ENCODE peak calls at places on chromosomes 12 and 14, in five cellular contexts. One of them, this sample, is unnamed.

GRCh38 chr12:93970892-93971688 is 177.3 kb upstream of the PLXNC1 start:
- DNase-seq in adrenal gland: no peak
- DNase-seq in mucosa of descending colon: no peak
- DNase-seq in dorsolateral prefrontal cortex: no peak
- DNase-seq in CD8-positive, alpha-beta memory T cell: no peak
- DNase-seq in this sample: no peak

GRCh38 chr12:8696402-8697100 is 1.2 kb upstream of the RIMKLB start:
- DNase-seq in adrenal gland: no peak
- DNase-seq in mucosa of descending colon: no peak
- DNase-seq in dorsolateral prefrontal cortex: no peak
- DNase-seq in CD8-positive, alpha-beta memory T cell: no peak
- DNase-seq in this sample: no peak

GRCh38 chr14:100332797-100333196 is 9.7 kb downstream of the SLC25A47 start:
- DNase-seq in adrenal gland: no peak
- DNase-seq in mucosa of descending colon: no peak
- DNase-seq in dorsolateral prefrontal cortex: no peak
- DNase-seq in CD8-positive, alpha-beta memory T cell: no peak
- DNase-seq in this sample: no peak

GRCh38 chr14:32468955-32469354 is 139.9 kb downstream of the AKAP6 start:
- DNase-seq in adrenal gland: peak; percentile 32
- DNase-seq in mucosa of descending colon: no peak
- DNase-seq in dorsolateral prefrontal cortex: no peak
- DNase-seq in CD8-positive, alpha-beta memory T cell: no peak
- DNase-seq in this sample: no peak

GRCh38 chr14:68506645-68507405 is 286.0 kb downstream of the ZFP36L1 start:
- DNase-seq in adrenal gland: no peak
- DNase-seq in mucosa of descending colon: no peak
- DNase-seq in dorsolateral prefrontal cortex: no peak
- DNase-seq in CD8-positive, alpha-beta memory T cell: no peak
- DNase-seq in this sample: no peak

GRCh38 chr14:32821989-32822653 is 116.6 kb upstream of the NPAS3 start:
- DNase-seq in adrenal gland: no peak
- DNase-seq in mucosa of descending colon: no peak
- DNase-seq in dorsolateral prefrontal cortex: no peak
- DNase-seq in CD8-positive, alpha-beta memory T cell: no peak
- DNase-seq in this sample: no peak

GRCh38 chr14:74793506-74794155 is 30.5 kb downstream of the YLPM1 start:
- DNase-seq in adrenal gland: no peak
- DNase-seq in mucosa of descending colon: peak; percentile 9
- DNase-seq in dorsolateral prefrontal cortex: no peak
- DNase-seq in CD8-positive, alpha-beta memory T cell: no peak
- DNase-seq in this sample: no peak

GRCh38 chr12:57479376-57480115 is at the start of gene ARHGAP9:
- DNase-seq in adrenal gland: peak; percentile 18
- DNase-seq in mucosa of descending colon: no peak
- DNase-seq in dorsolateral prefrontal cortex: no peak
- DNase-seq in CD8-positive, alpha-beta memory T cell: peak; percentile 43
- DNase-seq in this sample: no peak

GRCh38 chr12:110641512-110641911 is 27.6 kb downstream of the TCTN1 start:
- DNase-seq in adrenal gland: no peak
- DNase-seq in mucosa of descending colon: no peak
- DNase-seq in dorsolateral prefrontal cortex: peak; percentile 61
- DNase-seq in CD8-positive, alpha-beta memory T cell: no peak
- DNase-seq in this sample: no peak

GRCh38 chr14:94890755-94891154 is 120.8 kb upstream of the GSC start:
- DNase-seq in adrenal gland: no peak
- DNase-seq in mucosa of descending colon: no peak
- DNase-seq in dorsolateral prefrontal cortex: no peak
- DNase-seq in CD8-positive, alpha-beta memory T cell: no peak
- DNase-seq in this sample: no peak

GRCh38 chr14:100788517-100789365 is 37.2 kb upstream of the MEG3 start:
- DNase-seq in adrenal gland: peak; percentile 64
- DNase-seq in mucosa of descending colon: no peak
- DNase-seq in dorsolateral prefrontal cortex: no peak
- DNase-seq in CD8-positive, alpha-beta memory T cell: no peak
- DNase-seq in this sample: no peak

GRCh38 chr12:52947738-52948423 is 1.0 kb upstream of the KRT18 start:
- DNase-seq in adrenal gland: no peak
- DNase-seq in mucosa of descending colon: no peak
- DNase-seq in dorsolateral prefrontal cortex: no peak
- DNase-seq in CD8-positive, alpha-beta memory T cell: no peak
- DNase-seq in this sample: no peak

GRCh38 chr14:105492051-105492965 is 1.3 kb downstream of the TEDC1 start:
- DNase-seq in adrenal gland: no peak
- DNase-seq in mucosa of descending colon: peak; percentile 20
- DNase-seq in dorsolateral prefrontal cortex: no peak
- DNase-seq in CD8-positive, alpha-beta memory T cell: no peak
- DNase-seq in this sample: peak; percentile 70
- H3K4me3 ChIP-seq in adrenal gland: no peak overlapping the region
- H3K4me3 ChIP-seq in mucosa of descending colon: no peak overlapping the region
- H3K4me3 ChIP-seq in dorsolateral prefrontal cortex: no peak overlapping the region
- H3K4me3 ChIP-seq in CD8-positive, alpha-beta memory T cell: peak overlapping the region; percentile 58
- H3K4me3 ChIP-seq in this sample: no peak overlapping the region

DNA sequence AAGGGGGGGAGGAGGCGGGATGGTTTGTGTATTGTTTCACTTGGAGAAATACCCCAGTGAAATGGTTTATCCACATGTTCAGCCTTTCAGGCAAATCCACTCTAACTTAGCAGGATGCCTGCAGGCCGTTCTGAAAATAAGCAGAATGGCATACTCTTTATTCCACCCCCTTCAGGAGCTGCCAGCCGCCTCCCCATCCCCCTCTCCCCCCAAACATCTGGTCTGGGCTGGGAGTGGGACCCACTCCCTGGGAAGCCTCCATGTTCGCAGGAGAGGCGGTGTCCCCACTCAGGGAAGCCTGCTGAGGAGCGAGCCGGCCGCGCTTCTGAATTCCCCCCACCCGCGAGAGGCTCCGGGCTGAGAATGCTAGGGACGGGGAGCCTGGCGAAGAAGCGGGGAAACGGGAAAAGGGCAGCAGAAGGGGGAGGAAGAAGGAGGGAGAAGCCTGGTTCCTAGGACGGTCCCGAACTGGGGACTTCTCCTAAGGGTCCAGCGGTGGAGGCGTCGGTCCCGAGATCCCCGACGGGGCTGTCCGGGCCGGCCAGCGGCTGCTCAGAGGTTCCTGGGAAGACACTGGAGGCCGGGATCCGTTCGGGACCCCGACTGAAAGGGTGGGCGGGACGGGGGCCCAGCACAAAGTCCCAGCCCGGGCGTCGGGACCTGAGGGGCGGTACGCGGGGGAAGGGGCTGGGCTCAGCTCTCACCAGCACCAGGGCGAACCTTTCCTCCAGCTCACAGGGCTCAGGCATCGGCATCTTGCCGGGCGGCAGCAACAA is 666 bp downstream of the FMNL3 start:
- DNase-seq in adrenal gland: peak; percentile 26
- DNase-seq in mucosa of descending colon: peak; percentile 21
- DNase-seq in dorsolateral prefrontal cortex: peak; percentile 50
- DNase-seq in CD8-positive, alpha-beta memory T cell: no peak
- DNase-seq in this sample: peak; percentile 71
- H3K4me3 ChIP-seq in adrenal gland: peak overlapping the region; percentile 83
- H3K4me3 ChIP-seq in mucosa of descending colon: peak overlapping the region; percentile 30
- H3K4me3 ChIP-seq in dorsolateral prefrontal cortex: peak overlapping the region; percentile 86
- H3K4me3 ChIP-seq in CD8-positive, alpha-beta memory T cell: peak overlapping the region; percentile 72
- H3K4me3 ChIP-seq in this sample: peak overlapping the region; percentile 88

GRCh38 chr12:124037341-124037740 is 64.3 kb downstream of the ZNF664 start:
- DNase-seq in adrenal gland: no peak
- DNase-seq in mucosa of descending colon: no peak
- DNase-seq in dorsolateral prefrontal cortex: no peak
- DNase-seq in CD8-positive, alpha-beta memory T cell: no peak
- DNase-seq in this sample: no peak

GRCh38 chr12:124040737-124041136 is 67.7 kb downstream of the ZNF664 start:
- DNase-seq in adrenal gland: no peak
- DNase-seq in mucosa of descending colon: no peak
- DNase-seq in dorsolateral prefrontal cortex: no peak
- DNase-seq in CD8-positive, alpha-beta memory T cell: no peak
- DNase-seq in this sample: no peak

GRCh38 chr12:124039276-124039675 is 66.3 kb downstream of the ZNF664 start:
- DNase-seq in adrenal gland: no peak
- DNase-seq in mucosa of descending colon: no peak
- DNase-seq in dorsolateral prefrontal cortex: no peak
- DNase-seq in CD8-positive, alpha-beta memory T cell: no peak
- DNase-seq in this sample: no peak

GRCh38 chr12:124041907-124042306 is 68.9 kb downstream of the ZNF664 start:
- DNase-seq in adrenal gland: no peak
- DNase-seq in mucosa of descending colon: no peak
- DNase-seq in dorsolateral prefrontal cortex: no peak
- DNase-seq in CD8-positive, alpha-beta memory T cell: no peak
- DNase-seq in this sample: no peak

GRCh38 chr12:124040286-124040685 is 67.3 kb downstream of the ZNF664 start:
- DNase-seq in adrenal gland: peak; percentile 52
- DNase-seq in mucosa of descending colon: no peak
- DNase-seq in dorsolateral prefrontal cortex: no peak
- DNase-seq in CD8-positive, alpha-beta memory T cell: no peak
- DNase-seq in this sample: no peak
- H3K4me3 ChIP-seq in adrenal gland: no peak overlapping the region
- H3K4me3 ChIP-seq in mucosa of descending colon: no peak overlapping the region
- H3K4me3 ChIP-seq in dorsolateral prefrontal cortex: no peak overlapping the region
- H3K4me3 ChIP-seq in CD8-positive, alpha-beta memory T cell: no peak overlapping the region
- H3K4me3 ChIP-seq in this sample: no peak overlapping the region

GRCh38 chr12:54173906-54174471 is 14.8 kb downstream of the SMUG1 start:
- DNase-seq in adrenal gland: no peak
- DNase-seq in mucosa of descending colon: no peak
- DNase-seq in dorsolateral prefrontal cortex: no peak
- DNase-seq in CD8-positive, alpha-beta memory T cell: no peak
- DNase-seq in this sample: no peak
- H3K4me3 ChIP-seq in adrenal gland: peak overlapping the region; percentile 52
- H3K4me3 ChIP-seq in mucosa of descending colon: no peak overlapping the region
- H3K4me3 ChIP-seq in dorsolateral prefrontal cortex: peak overlapping the region; percentile 59
- H3K4me3 ChIP-seq in CD8-positive, alpha-beta memory T cell: no peak overlapping the region
- H3K4me3 ChIP-seq in this sample: no peak overlapping the region

GRCh38 chr12:54010053-54010971 is 1.5 kb downstream of the HOXC8 start:
- DNase-seq in adrenal gland: no peak
- DNase-seq in mucosa of descending colon: no peak
- DNase-seq in dorsolateral prefrontal cortex: no peak
- DNase-seq in CD8-positive, alpha-beta memory T cell: no peak
- DNase-seq in this sample: no peak
- H3K4me3 ChIP-seq in adrenal gland: peak overlapping the region; percentile 53
- H3K4me3 ChIP-seq in mucosa of descending colon: no peak overlapping the region
- H3K4me3 ChIP-seq in dorsolateral prefrontal cortex: no peak overlapping the region
- H3K4me3 ChIP-seq in CD8-positive, alpha-beta memory T cell: no peak overlapping the region
- H3K4me3 ChIP-seq in this sample: no peak overlapping the region

DNA sequence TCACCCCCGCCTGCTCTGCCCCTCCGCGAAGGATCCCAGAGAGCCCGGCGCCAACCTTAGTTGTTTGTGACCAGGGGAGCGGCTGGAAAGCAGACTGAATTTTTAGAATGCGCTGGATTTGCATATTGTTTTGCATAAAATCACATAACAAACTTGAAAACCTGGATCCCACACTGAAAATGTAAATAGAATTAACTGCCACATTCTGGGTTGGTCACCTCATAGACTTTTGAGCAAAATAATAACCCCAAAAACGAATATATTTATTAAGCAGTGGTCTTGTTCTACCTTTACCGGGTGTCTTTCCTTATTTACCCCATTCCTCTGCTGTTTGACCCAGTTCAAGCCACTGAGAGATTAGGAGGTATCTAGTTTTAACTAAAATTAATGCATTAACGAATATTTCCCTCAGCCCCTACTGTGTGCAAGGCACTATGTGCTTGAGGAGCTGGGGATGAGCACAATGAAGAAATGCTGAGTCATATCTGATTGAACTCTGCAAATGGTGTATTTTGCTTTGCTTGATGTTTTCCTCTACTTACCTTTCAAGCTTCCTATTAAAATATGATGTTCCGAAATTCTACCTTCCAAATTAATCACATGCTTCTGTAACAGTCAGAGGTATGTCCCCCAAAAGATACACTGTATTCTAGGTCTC is 438 bp upstream of the EGLN3 start:
- DNase-seq in adrenal gland: no peak
- DNase-seq in mucosa of descending colon: no peak
- DNase-seq in dorsolateral prefrontal cortex: no peak
- DNase-seq in CD8-positive, alpha-beta memory T cell: no peak
- DNase-seq in this sample: no peak
- H3K4me3 ChIP-seq in adrenal gland: peak overlapping the region; percentile 51
- H3K4me3 ChIP-seq in mucosa of descending colon: peak overlapping the region; percentile 45
- H3K4me3 ChIP-seq in dorsolateral prefrontal cortex: peak overlapping the region; percentile 93
- H3K4me3 ChIP-seq in CD8-positive, alpha-beta memory T cell: peak overlapping the region; percentile 39
- H3K4me3 ChIP-seq in this sample: peak overlapping the region; percentile 69

DNA sequence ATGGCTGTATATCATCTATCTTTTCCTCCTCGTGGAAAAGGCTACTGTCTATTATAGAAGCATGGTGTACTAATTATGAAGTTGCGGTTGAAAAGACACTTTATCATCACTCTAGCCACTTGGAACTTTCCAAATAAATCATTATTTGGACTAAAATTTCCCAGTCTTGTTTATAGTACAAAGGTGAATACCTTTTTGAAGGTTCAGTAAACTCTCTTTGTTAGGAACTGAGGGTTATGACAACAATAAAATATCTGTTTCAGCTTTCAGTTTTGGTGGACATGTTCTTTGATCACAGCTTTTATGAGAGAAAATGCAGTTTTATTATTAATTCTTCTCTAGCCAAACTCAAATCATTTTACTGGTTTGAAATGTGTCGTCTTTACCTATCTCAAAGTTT is 216.7 kb downstream of the FBXL14 start:
- DNase-seq in adrenal gland: no peak
- DNase-seq in mucosa of descending colon: no peak
- DNase-seq in dorsolateral prefrontal cortex: no peak
- DNase-seq in CD8-positive, alpha-beta memory T cell: no peak
- DNase-seq in this sample: no peak
- H3K4me3 ChIP-seq in adrenal gland: no peak overlapping the region
- H3K4me3 ChIP-seq in mucosa of descending colon: no peak overlapping the region
- H3K4me3 ChIP-seq in dorsolateral prefrontal cortex: no peak overlapping the region
- H3K4me3 ChIP-seq in CD8-positive, alpha-beta memory T cell: no peak overlapping the region
- H3K4me3 ChIP-seq in this sample: no peak overlapping the region

DNA sequence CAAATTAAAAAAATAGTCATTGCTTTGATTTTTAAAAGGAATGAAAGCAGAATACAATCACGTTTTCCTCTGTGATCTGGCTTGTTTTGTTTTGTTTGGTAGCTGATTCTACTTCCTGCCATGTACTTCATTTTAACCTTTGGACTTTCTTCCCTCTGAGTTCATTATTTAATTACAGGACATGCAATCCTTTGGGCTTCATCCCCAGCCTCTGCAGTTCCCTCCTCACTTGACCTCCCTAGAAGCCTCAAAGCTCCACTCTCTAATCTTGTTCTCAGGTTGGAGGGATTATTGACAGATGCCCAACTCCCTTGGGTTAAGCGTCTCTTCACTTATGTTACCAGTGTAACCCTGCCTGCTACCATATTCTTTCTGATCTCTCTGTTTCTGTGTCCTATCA is 967.9 kb upstream of the SEL1L start:
- DNase-seq in adrenal gland: no peak
- DNase-seq in mucosa of descending colon: no peak
- DNase-seq in dorsolateral prefrontal cortex: no peak
- DNase-seq in CD8-positive, alpha-beta memory T cell: no peak
- DNase-seq in this sample: no peak
- H3K4me3 ChIP-seq in adrenal gland: no peak overlapping the region
- H3K4me3 ChIP-seq in mucosa of descending colon: no peak overlapping the region
- H3K4me3 ChIP-seq in dorsolateral prefrontal cortex: no peak overlapping the region
- H3K4me3 ChIP-seq in CD8-positive, alpha-beta memory T cell: no peak overlapping the region
- H3K4me3 ChIP-seq in this sample: no peak overlapping the region